ENCODE peak calls at places on chromosome 5, in nine cellular contexts. One of them, this sample, is unnamed.

GRCh38 chr5:138177936-138178515 is 404 bp downstream of the BRD8 start:
- DNase-seq in nephron progenitor cell: peak; percentile 13
- DNase-seq in AG04450: no peak
- DNase-seq in Calu3: peak; percentile 43
- DNase-seq in fibroblast of mammary gland: peak; percentile 37
- DNase-seq in cardiac muscle cell: peak; percentile 27
- DNase-seq in MM.1S: peak; percentile 42
- DNase-seq in Peyer's patch: peak; percentile 33
- DNase-seq in IMR-90: peak; percentile 18
- DNase-seq in this sample: peak; percentile 51

GRCh38 chr5:75611324-75612210 is at the start of gene ANKDD1B:
- DNase-seq in Calu3: peak; percentile 57
- DNase-seq in AG04450: no peak
- DNase-seq in Peyer's patch: no peak
- DNase-seq in IMR-90: peak; percentile 65
- DNase-seq in nephron progenitor cell: peak; percentile 64
- DNase-seq in cardiac muscle cell: peak; percentile 55
- DNase-seq in fibroblast of mammary gland: peak; percentile 43
- DNase-seq in MM.1S: no peak
- DNase-seq in this sample: peak; percentile 41

GRCh38 chr5:179287071-179287470 is 58.2 kb downstream of the ADAMTS2 start:
- DNase-seq in AG04450: no peak
- DNase-seq in MM.1S: no peak
- DNase-seq in Calu3: no peak
- DNase-seq in Peyer's patch: no peak
- DNase-seq in cardiac muscle cell: no peak
- DNase-seq in nephron progenitor cell: no peak
- DNase-seq in IMR-90: no peak
- DNase-seq in fibroblast of mammary gland: no peak
- DNase-seq in this sample: no peak

GRCh38 chr5:1134478-1134877 is 22.6 kb upstream of the SLC12A7 start:
- DNase-seq in nephron progenitor cell: no peak
- DNase-seq in IMR-90: no peak
- DNase-seq in Calu3: no peak
- DNase-seq in cardiac muscle cell: no peak
- DNase-seq in AG04450: no peak
- DNase-seq in Peyer's patch: no peak
- DNase-seq in fibroblast of mammary gland: no peak
- DNase-seq in MM.1S: peak; percentile 93
- DNase-seq in this sample: peak; percentile 70

GRCh38 chr5:138979684-138980275 is 104.6 kb upstream of the LRRTM2 start:
- DNase-seq in IMR-90: no peak
- DNase-seq in Peyer's patch: no peak
- DNase-seq in fibroblast of mammary gland: no peak
- DNase-seq in cardiac muscle cell: peak; percentile 14
- DNase-seq in nephron progenitor cell: no peak
- DNase-seq in MM.1S: no peak
- DNase-seq in Calu3: no peak
- DNase-seq in AG04450: no peak
- DNase-seq in this sample: no peak

GRCh38 chr5:138967806-138968448 is 92.8 kb upstream of the LRRTM2 start:
- DNase-seq in Peyer's patch: no peak
- DNase-seq in nephron progenitor cell: no peak
- DNase-seq in AG04450: no peak
- DNase-seq in Calu3: peak; percentile 61
- DNase-seq in fibroblast of mammary gland: no peak
- DNase-seq in cardiac muscle cell: no peak
- DNase-seq in MM.1S: no peak
- DNase-seq in IMR-90: peak; percentile 36
- DNase-seq in this sample: no peak

GRCh38 chr5:128669803-128670202 is 131.8 kb upstream of the FBN2 start:
- DNase-seq in AG04450: no peak
- DNase-seq in nephron progenitor cell: no peak
- DNase-seq in IMR-90: no peak
- DNase-seq in Calu3: peak; percentile 51
- DNase-seq in cardiac muscle cell: no peak
- DNase-seq in fibroblast of mammary gland: peak; percentile 64
- DNase-seq in Peyer's patch: no peak
- DNase-seq in MM.1S: no peak
- DNase-seq in this sample: no peak

GRCh38 chr5:170361600-170361999 is 27.6 kb downstream of the KCNMB1 start:
- DNase-seq in MM.1S: no peak
- DNase-seq in fibroblast of mammary gland: no peak
- DNase-seq in Peyer's patch: no peak
- DNase-seq in AG04450: no peak
- DNase-seq in cardiac muscle cell: no peak
- DNase-seq in IMR-90: no peak
- DNase-seq in Calu3: no peak
- DNase-seq in nephron progenitor cell: no peak
- DNase-seq in this sample: no peak

GRCh38 chr5:102090770-102091169 is 205.3 kb downstream of the SLCO4C1 start:
- DNase-seq in AG04450: no peak
- DNase-seq in fibroblast of mammary gland: no peak
- DNase-seq in Peyer's patch: no peak
- DNase-seq in nephron progenitor cell: peak; percentile 13
- DNase-seq in Calu3: peak; percentile 69
- DNase-seq in IMR-90: no peak
- DNase-seq in MM.1S: peak; percentile 40
- DNase-seq in cardiac muscle cell: no peak
- DNase-seq in this sample: peak; percentile 14

GRCh38 chr5:88555658-88556057 is 287.0 kb upstream of the TMEM161B start:
- DNase-seq in nephron progenitor cell: peak; percentile 56
- DNase-seq in fibroblast of mammary gland: no peak
- DNase-seq in Calu3: no peak
- DNase-seq in cardiac muscle cell: no peak
- DNase-seq in AG04450: no peak
- DNase-seq in IMR-90: no peak
- DNase-seq in MM.1S: peak; percentile 33
- DNase-seq in Peyer's patch: no peak
- DNase-seq in this sample: no peak

GRCh38 chr5:132425009-132425937 is 55.8 kb downstream of the SLC22A5 start:
- DNase-seq in fibroblast of mammary gland: peak; percentile 92
- DNase-seq in AG04450: no peak
- DNase-seq in IMR-90: peak; percentile 95
- DNase-seq in Calu3: no peak
- DNase-seq in Peyer's patch: peak; percentile 90
- DNase-seq in cardiac muscle cell: peak; percentile 54
- DNase-seq in MM.1S: peak; percentile 88
- DNase-seq in nephron progenitor cell: no peak
- DNase-seq in this sample: peak; percentile 73

GRCh38 chr5:159678800-159679392 is 237.4 kb upstream of the ADRA1B start:
- DNase-seq in Calu3: no peak
- DNase-seq in IMR-90: no peak
- DNase-seq in nephron progenitor cell: no peak
- DNase-seq in fibroblast of mammary gland: no peak
- DNase-seq in Peyer's patch: no peak
- DNase-seq in AG04450: no peak
- DNase-seq in cardiac muscle cell: no peak
- DNase-seq in MM.1S: no peak
- DNase-seq in this sample: no peak

GRCh38 chr5:133749331-133749985 is 137.1 kb upstream of the FSTL4 start:
- DNase-seq in MM.1S: no peak
- DNase-seq in cardiac muscle cell: no peak
- DNase-seq in Peyer's patch: no peak
- DNase-seq in nephron progenitor cell: no peak
- DNase-seq in IMR-90: no peak
- DNase-seq in fibroblast of mammary gland: no peak
- DNase-seq in Calu3: no peak
- DNase-seq in AG04450: no peak
- DNase-seq in this sample: no peak

GRCh38 chr5:133930061-133930823 is 38.2 kb downstream of the C5orf15 start:
- DNase-seq in nephron progenitor cell: peak; percentile 39
- DNase-seq in MM.1S: no peak
- DNase-seq in IMR-90: peak; percentile 75
- DNase-seq in cardiac muscle cell: peak; percentile 59
- DNase-seq in fibroblast of mammary gland: peak; percentile 72
- DNase-seq in Peyer's patch: peak; percentile 71
- DNase-seq in Calu3: no peak
- DNase-seq in AG04450: no peak
- DNase-seq in this sample: peak; percentile 62

GRCh38 chr5:6266671-6267197 is 111.6 kb downstream of the MED10 start:
- DNase-seq in Peyer's patch: no peak
- DNase-seq in fibroblast of mammary gland: no peak
- DNase-seq in AG04450: no peak
- DNase-seq in nephron progenitor cell: no peak
- DNase-seq in IMR-90: no peak
- DNase-seq in cardiac muscle cell: no peak
- DNase-seq in MM.1S: peak; percentile 59
- DNase-seq in Calu3: no peak
- DNase-seq in this sample: no peak

GRCh38 chr5:57221049-57221568 is 47.2 kb downstream of the GPBP1 start:
- DNase-seq in MM.1S: peak; percentile 67
- DNase-seq in fibroblast of mammary gland: peak; percentile 69
- DNase-seq in Calu3: peak; percentile 63
- DNase-seq in IMR-90: peak; percentile 65
- DNase-seq in AG04450: no peak
- DNase-seq in nephron progenitor cell: peak; percentile 18
- DNase-seq in cardiac muscle cell: peak; percentile 74
- DNase-seq in Peyer's patch: no peak
- DNase-seq in this sample: peak; percentile 24

GRCh38 chr5:98510111-98510510 is 263.4 kb upstream of the RGMB start:
- DNase-seq in nephron progenitor cell: peak; percentile 4
- DNase-seq in fibroblast of mammary gland: no peak
- DNase-seq in AG04450: no peak
- DNase-seq in cardiac muscle cell: peak; percentile 35
- DNase-seq in MM.1S: no peak
- DNase-seq in Peyer's patch: no peak
- DNase-seq in Calu3: no peak
- DNase-seq in IMR-90: peak; percentile 38
- DNase-seq in this sample: no peak

GRCh38 chr5:72302171-72302570 is 17.9 kb downstream of the MRPS27 start:
- DNase-seq in Calu3: no peak
- DNase-seq in MM.1S: no peak
- DNase-seq in nephron progenitor cell: no peak
- DNase-seq in IMR-90: no peak
- DNase-seq in cardiac muscle cell: no peak
- DNase-seq in AG04450: no peak
- DNase-seq in fibroblast of mammary gland: no peak
- DNase-seq in Peyer's patch: no peak
- DNase-seq in this sample: no peak

GRCh38 chr5:135386096-135386495 is 12.9 kb downstream of the MACROH2A1 start:
- DNase-seq in Peyer's patch: no peak
- DNase-seq in AG04450: no peak
- DNase-seq in fibroblast of mammary gland: peak; percentile 78
- DNase-seq in nephron progenitor cell: no peak
- DNase-seq in cardiac muscle cell: peak; percentile 32
- DNase-seq in Calu3: no peak
- DNase-seq in IMR-90: peak; percentile 50
- DNase-seq in MM.1S: no peak
- DNase-seq in this sample: no peak

GRCh38 chr5:135018457-135018856 is 15.6 kb downstream of the PITX1 start:
- DNase-seq in AG04450: no peak
- DNase-seq in nephron progenitor cell: no peak
- DNase-seq in Calu3: no peak
- DNase-seq in Peyer's patch: no peak
- DNase-seq in MM.1S: no peak
- DNase-seq in IMR-90: no peak
- DNase-seq in cardiac muscle cell: no peak
- DNase-seq in fibroblast of mammary gland: no peak
- DNase-seq in this sample: no peak

DNA sequence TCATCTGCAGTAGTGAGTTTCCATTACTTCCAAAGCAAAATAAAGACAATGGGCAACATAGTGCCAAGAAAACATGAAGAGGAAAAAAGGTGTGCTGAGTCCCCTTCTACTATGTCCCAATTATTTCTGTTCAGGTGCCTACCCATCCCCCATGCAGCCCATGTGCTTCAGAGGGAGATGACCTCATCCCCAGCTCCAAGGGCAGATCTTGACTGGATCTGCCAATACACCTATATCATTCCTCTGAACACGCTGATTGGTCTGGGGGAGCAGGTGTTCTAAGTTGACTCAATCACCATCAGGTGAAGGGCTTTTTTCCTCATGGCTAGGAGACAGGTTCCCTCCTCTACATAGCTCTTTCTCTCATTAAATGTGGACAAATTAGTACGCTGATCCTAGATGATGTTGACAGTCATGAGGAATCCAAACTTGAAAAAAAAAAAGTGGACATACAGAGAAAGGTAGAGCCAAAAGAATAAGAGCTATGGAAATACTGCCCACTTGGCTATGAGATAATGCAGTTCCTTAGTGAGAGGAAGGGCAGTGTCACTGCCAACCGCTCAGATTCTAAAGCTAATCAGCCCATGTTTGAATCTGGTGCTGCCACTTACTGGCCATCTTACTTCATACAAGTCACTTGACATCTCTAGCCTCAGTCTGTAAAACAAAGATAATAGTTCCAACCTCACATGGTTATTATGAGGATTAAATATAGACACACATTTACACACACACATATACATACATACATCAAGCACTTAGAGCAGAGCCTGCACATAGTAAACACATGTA is 23.1 kb downstream of the PRELID2 start:
- DNase-seq in nephron progenitor cell: no peak
- DNase-seq in IMR-90: peak; percentile 48
- DNase-seq in Calu3: no peak
- DNase-seq in AG04450: no peak
- DNase-seq in cardiac muscle cell: peak; percentile 67
- DNase-seq in MM.1S: no peak
- DNase-seq in fibroblast of mammary gland: peak; percentile 53
- DNase-seq in Peyer's patch: no peak
- DNase-seq in this sample: no peak
- TF ChIP-seq CTCF in nephron progenitor cell: no peak
- TF ChIP-seq CTCF in IMR-90: peak; percentile 40
- TF ChIP-seq CTCF in Calu3: no peak
- TF ChIP-seq CTCF in AG04450: peak; percentile 32
- TF ChIP-seq CTCF in cardiac muscle cell: peak; percentile 43
- TF ChIP-seq CTCF in MM.1S: no peak
- TF ChIP-seq CTCF in fibroblast of mammary gland: peak; percentile 32
- TF ChIP-seq CTCF in Peyer's patch: no peak
- TF ChIP-seq CTCF in this sample: no peak

GRCh38 chr5:10724799-10725507 is 36.1 kb downstream of the DAP start:
- DNase-seq in MM.1S: no peak
- DNase-seq in Peyer's patch: no peak
- DNase-seq in nephron progenitor cell: no peak
- DNase-seq in cardiac muscle cell: peak; percentile 91
- DNase-seq in fibroblast of mammary gland: peak; percentile 92
- DNase-seq in Calu3: peak; percentile 82
- DNase-seq in AG04450: peak; percentile 68
- DNase-seq in IMR-90: peak; percentile 93
- DNase-seq in this sample: no peak
- TF ChIP-seq CTCF in MM.1S: no peak
- TF ChIP-seq CTCF in Peyer's patch: no peak
- TF ChIP-seq CTCF in nephron progenitor cell: no peak
- TF ChIP-seq CTCF in cardiac muscle cell: peak; percentile 57
- TF ChIP-seq CTCF in fibroblast of mammary gland: peak; percentile 56
- TF ChIP-seq CTCF in Calu3: peak; percentile 77
- TF ChIP-seq CTCF in AG04450: peak; percentile 37
- TF ChIP-seq CTCF in IMR-90: peak; percentile 27
- TF ChIP-seq CTCF in this sample: no peak

GRCh38 chr5:54867310-54867944 is 118.0 kb downstream of the ESM1 start:
- DNase-seq in nephron progenitor cell: no peak
- DNase-seq in Calu3: no peak
- DNase-seq in cardiac muscle cell: peak; percentile 82
- DNase-seq in fibroblast of mammary gland: peak; percentile 74
- DNase-seq in AG04450: no peak
- DNase-seq in MM.1S: peak; percentile 78
- DNase-seq in Peyer's patch: no peak
- DNase-seq in IMR-90: peak; percentile 75
- DNase-seq in this sample: peak; percentile 62
- TF ChIP-seq CTCF in nephron progenitor cell: peak; percentile 65
- TF ChIP-seq CTCF in Calu3: peak; percentile 41
- TF ChIP-seq CTCF in cardiac muscle cell: peak; percentile 56
- TF ChIP-seq CTCF in fibroblast of mammary gland: peak; percentile 61
- TF ChIP-seq CTCF in AG04450: peak; percentile 62
- TF ChIP-seq CTCF in MM.1S: peak; percentile 63
- TF ChIP-seq CTCF in Peyer's patch: peak; percentile 77
- TF ChIP-seq CTCF in IMR-90: peak; percentile 70
- TF ChIP-seq CTCF in this sample: peak; percentile 37

GRCh38 chr5:155833282-155833681 is 493.7 kb upstream of the SGCD start:
- DNase-seq in IMR-90: peak; percentile 1
- DNase-seq in Calu3: no peak
- DNase-seq in AG04450: no peak
- DNase-seq in cardiac muscle cell: no peak
- DNase-seq in Peyer's patch: no peak
- DNase-seq in MM.1S: no peak
- DNase-seq in fibroblast of mammary gland: no peak
- DNase-seq in nephron progenitor cell: no peak
- DNase-seq in this sample: no peak
- TF ChIP-seq CTCF in IMR-90: peak; percentile 34
- TF ChIP-seq CTCF in Calu3: no peak
- TF ChIP-seq CTCF in AG04450: no peak
- TF ChIP-seq CTCF in cardiac muscle cell: no peak
- TF ChIP-seq CTCF in Peyer's patch: no peak
- TF ChIP-seq CTCF in MM.1S: no peak
- TF ChIP-seq CTCF in fibroblast of mammary gland: no peak
- TF ChIP-seq CTCF in nephron progenitor cell: no peak
- TF ChIP-seq CTCF in this sample: no peak

This sample was measured in GM20000.